ENCODE peak calls at places on chromosomes 7 and 10, in nine cellular contexts. One of them, this sample, is unnamed.
A peak's percentile ranks its signal among the peaks of the same experiment; 100 is the strongest.

GRCh38 chr10:113566888-113567287 is 14.0 kb downstream of the HABP2 start:
- DNase-seq in tibial nerve: no peak
- DNase-seq in A549: no peak
- DNase-seq in ascending aorta: no peak
- DNase-seq in AG04450: no peak
- DNase-seq in cardiac fibroblast: no peak
- DNase-seq in tibial artery: no peak
- DNase-seq in heart left ventricle: no peak
- DNase-seq in transverse colon: no peak
- DNase-seq in this sample: no peak

GRCh38 chr7:111390000-111390399 is 172.3 kb downstream of the IMMP2L start:
- DNase-seq in AG04450: no peak
- DNase-seq in ascending aorta: no peak
- DNase-seq in cardiac fibroblast: no peak
- DNase-seq in A549: no peak
- DNase-seq in tibial artery: no peak
- DNase-seq in heart left ventricle: no peak
- DNase-seq in tibial nerve: no peak
- DNase-seq in transverse colon: no peak
- DNase-seq in this sample: no peak

GRCh38 chr7:142441074-142441403 is 183.2 kb upstream of the PRSS58 start:
- DNase-seq in ascending aorta: no peak
- DNase-seq in AG04450: no peak
- DNase-seq in tibial artery: no peak
- DNase-seq in transverse colon: no peak
- DNase-seq in A549: no peak
- DNase-seq in heart left ventricle: no peak
- DNase-seq in tibial nerve: no peak
- DNase-seq in cardiac fibroblast: no peak
- DNase-seq in this sample: no peak

GRCh38 chr10:28928484-28928883 is 251.2 kb downstream of the BAMBI start:
- DNase-seq in tibial nerve: no peak
- DNase-seq in ascending aorta: no peak
- DNase-seq in cardiac fibroblast: no peak
- DNase-seq in AG04450: no peak
- DNase-seq in transverse colon: no peak
- DNase-seq in tibial artery: no peak
- DNase-seq in A549: peak; percentile 48
- DNase-seq in heart left ventricle: no peak
- DNase-seq in this sample: no peak

GRCh38 chr10:767211-767610 is 77.7 kb upstream of the DIP2C start:
- DNase-seq in tibial artery: no peak
- DNase-seq in A549: no peak
- DNase-seq in cardiac fibroblast: no peak
- DNase-seq in heart left ventricle: no peak
- DNase-seq in ascending aorta: no peak
- DNase-seq in transverse colon: no peak
- DNase-seq in tibial nerve: no peak
- DNase-seq in AG04450: no peak
- DNase-seq in this sample: no peak

GRCh38 chr10:84743483-84743882 is 415.1 kb downstream of the CCSER2 start:
- DNase-seq in ascending aorta: no peak
- DNase-seq in A549: peak; percentile 5
- DNase-seq in AG04450: no peak
- DNase-seq in cardiac fibroblast: peak; percentile 0
- DNase-seq in tibial artery: no peak
- DNase-seq in heart left ventricle: no peak
- DNase-seq in tibial nerve: no peak
- DNase-seq in transverse colon: no peak
- DNase-seq in this sample: peak; percentile 35

GRCh38 chr10:90890347-90890746 is 18.6 kb downstream of the RPP30 start:
- DNase-seq in tibial nerve: no peak
- DNase-seq in A549: no peak
- DNase-seq in ascending aorta: no peak
- DNase-seq in transverse colon: no peak
- DNase-seq in AG04450: no peak
- DNase-seq in cardiac fibroblast: no peak
- DNase-seq in tibial artery: no peak
- DNase-seq in heart left ventricle: no peak
- DNase-seq in this sample: no peak

GRCh38 chr7:147833549-147833948 is 757.0 kb upstream of the C7orf33 start:
- DNase-seq in cardiac fibroblast: no peak
- DNase-seq in transverse colon: no peak
- DNase-seq in tibial artery: no peak
- DNase-seq in A549: peak; percentile 2
- DNase-seq in ascending aorta: no peak
- DNase-seq in heart left ventricle: no peak
- DNase-seq in tibial nerve: no peak
- DNase-seq in AG04450: no peak
- DNase-seq in this sample: no peak

GRCh38 chr10:53298443-53298842 is 525.9 kb upstream of the MBL2 start:
- DNase-seq in ascending aorta: no peak
- DNase-seq in cardiac fibroblast: no peak
- DNase-seq in heart left ventricle: no peak
- DNase-seq in A549: no peak
- DNase-seq in transverse colon: no peak
- DNase-seq in tibial nerve: no peak
- DNase-seq in tibial artery: no peak
- DNase-seq in AG04450: no peak
- DNase-seq in this sample: no peak

GRCh38 chr7:11592699-11593098 is 239.3 kb downstream of the THSD7A start:
- DNase-seq in tibial artery: no peak
- DNase-seq in AG04450: no peak
- DNase-seq in cardiac fibroblast: no peak
- DNase-seq in transverse colon: no peak
- DNase-seq in ascending aorta: no peak
- DNase-seq in tibial nerve: no peak
- DNase-seq in A549: no peak
- DNase-seq in heart left ventricle: no peak
- DNase-seq in this sample: no peak

GRCh38 chr7:116801092-116801710 is 61.2 kb upstream of the CAPZA2 start:
- DNase-seq in cardiac fibroblast: no peak
- DNase-seq in tibial artery: no peak
- DNase-seq in heart left ventricle: no peak
- DNase-seq in ascending aorta: no peak
- DNase-seq in tibial nerve: no peak
- DNase-seq in A549: peak; percentile 69
- DNase-seq in transverse colon: no peak
- DNase-seq in AG04450: no peak
- DNase-seq in this sample: no peak

GRCh38 chr10:97651773-97652172 is 11.3 kb downstream of the PI4K2A start:
- DNase-seq in A549: peak; percentile 43
- DNase-seq in cardiac fibroblast: no peak
- DNase-seq in transverse colon: no peak
- DNase-seq in AG04450: no peak
- DNase-seq in heart left ventricle: no peak
- DNase-seq in tibial nerve: no peak
- DNase-seq in ascending aorta: no peak
- DNase-seq in tibial artery: no peak
- DNase-seq in this sample: no peak

GRCh38 chr10:46558411-46559185 is 2.1 kb upstream of the GPRIN2 start:
- DNase-seq in tibial nerve: no peak
- DNase-seq in cardiac fibroblast: no peak
- DNase-seq in heart left ventricle: peak; percentile 18
- DNase-seq in transverse colon: peak; percentile 23
- DNase-seq in AG04450: no peak
- DNase-seq in ascending aorta: peak; percentile 56
- DNase-seq in tibial artery: peak; percentile 18
- DNase-seq in A549: peak; percentile 84
- DNase-seq in this sample: no peak

GRCh38 chr10:106573106-106573505 is 591.4 kb downstream of the SORCS1 start:
- DNase-seq in transverse colon: no peak
- DNase-seq in A549: no peak
- DNase-seq in tibial artery: no peak
- DNase-seq in ascending aorta: no peak
- DNase-seq in tibial nerve: no peak
- DNase-seq in cardiac fibroblast: peak; percentile 75
- DNase-seq in heart left ventricle: no peak
- DNase-seq in AG04450: no peak
- DNase-seq in this sample: no peak

GRCh38 chr7:157250605-157251228 is 86.1 kb upstream of the DNAJB6 start:
- DNase-seq in ascending aorta: no peak
- DNase-seq in AG04450: no peak
- DNase-seq in transverse colon: peak; percentile 35
- DNase-seq in A549: peak; percentile 73
- DNase-seq in cardiac fibroblast: peak; percentile 68
- DNase-seq in tibial nerve: no peak
- DNase-seq in heart left ventricle: peak; percentile 39
- DNase-seq in tibial artery: no peak
- DNase-seq in this sample: peak; percentile 73

GRCh38 chr10:117542706-117543244 is at the start of gene EMX2:
- DNase-seq in tibial nerve: no peak
- DNase-seq in A549: no peak
- DNase-seq in heart left ventricle: no peak
- DNase-seq in transverse colon: no peak
- DNase-seq in ascending aorta: peak; percentile 15
- DNase-seq in cardiac fibroblast: no peak
- DNase-seq in tibial artery: no peak
- DNase-seq in AG04450: no peak
- DNase-seq in this sample: no peak
- H3K4me3 ChIP-seq in tibial nerve: peak within 1 kb of the TSS; percentile 19
- H3K4me3 ChIP-seq in A549: peak within 1 kb of the TSS; percentile 43
- H3K4me3 ChIP-seq in heart left ventricle: peak within 1 kb of the TSS; percentile 36
- H3K4me3 ChIP-seq in transverse colon: no peak within 1 kb of the TSS
- H3K4me3 ChIP-seq in ascending aorta: peak within 1 kb of the TSS; percentile 46
- H3K4me3 ChIP-seq in cardiac fibroblast: peak within 1 kb of the TSS; percentile 26
- H3K4me3 ChIP-seq in tibial artery: peak within 1 kb of the TSS; percentile 69
- H3K4me3 ChIP-seq in AG04450: no peak within 1 kb of the TSS
- H3K4me3 ChIP-seq in this sample: peak within 1 kb of the TSS; percentile 9

GRCh38 chr10:4543943-4544540 is 282.0 kb upstream of the AKR1E2 start:
- DNase-seq in AG04450: no peak
- DNase-seq in A549: no peak
- DNase-seq in tibial nerve: no peak
- DNase-seq in ascending aorta: no peak
- DNase-seq in heart left ventricle: no peak
- DNase-seq in tibial artery: no peak
- DNase-seq in transverse colon: no peak
- DNase-seq in cardiac fibroblast: no peak
- DNase-seq in this sample: no peak

GRCh38 chr10:4546500-4546899 is 279.5 kb upstream of the AKR1E2 start:
- DNase-seq in heart left ventricle: no peak
- DNase-seq in cardiac fibroblast: no peak
- DNase-seq in tibial nerve: no peak
- DNase-seq in tibial artery: no peak
- DNase-seq in ascending aorta: no peak
- DNase-seq in A549: no peak
- DNase-seq in transverse colon: no peak
- DNase-seq in AG04450: peak; percentile 33
- DNase-seq in this sample: no peak

GRCh38 chr10:4545077-4545476 is 280.9 kb upstream of the AKR1E2 start:
- DNase-seq in tibial nerve: no peak
- DNase-seq in AG04450: no peak
- DNase-seq in heart left ventricle: no peak
- DNase-seq in transverse colon: no peak
- DNase-seq in ascending aorta: no peak
- DNase-seq in tibial artery: no peak
- DNase-seq in cardiac fibroblast: no peak
- DNase-seq in A549: no peak
- DNase-seq in this sample: no peak

GRCh38 chr10:4546931-4547330 is 279.1 kb upstream of the AKR1E2 start:
- DNase-seq in transverse colon: no peak
- DNase-seq in ascending aorta: no peak
- DNase-seq in heart left ventricle: no peak
- DNase-seq in tibial nerve: no peak
- DNase-seq in A549: no peak
- DNase-seq in AG04450: no peak
- DNase-seq in cardiac fibroblast: no peak
- DNase-seq in tibial artery: no peak
- DNase-seq in this sample: no peak

DNA sequence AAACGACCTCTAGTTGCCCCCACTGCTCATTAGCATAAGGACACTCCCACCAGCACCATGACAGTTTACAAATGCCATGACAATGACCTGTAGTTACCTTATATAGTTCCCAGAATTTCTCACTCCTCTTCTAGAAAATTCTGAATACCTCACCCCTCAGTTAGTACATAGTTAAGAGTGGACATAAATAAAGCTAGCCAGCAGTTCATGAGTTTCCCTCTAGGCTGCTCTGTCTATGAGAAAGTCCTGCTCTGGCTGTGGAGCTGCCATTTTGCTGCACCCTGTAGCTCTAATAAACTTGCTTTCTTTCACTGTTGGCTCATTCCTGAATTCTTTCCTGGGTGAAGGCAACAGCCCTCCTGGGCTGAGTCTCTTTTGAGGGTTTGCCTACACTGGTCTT is 276.8 kb upstream of the AKR1E2 start:
- DNase-seq in tibial nerve: no peak
- DNase-seq in heart left ventricle: no peak
- DNase-seq in ascending aorta: no peak
- DNase-seq in transverse colon: no peak
- DNase-seq in cardiac fibroblast: no peak
- DNase-seq in AG04450: no peak
- DNase-seq in tibial artery: no peak
- DNase-seq in A549: no peak
- DNase-seq in this sample: no peak
- TF ChIP-seq CTCF in tibial nerve: no peak
- TF ChIP-seq CTCF in heart left ventricle: no peak
- TF ChIP-seq CTCF in ascending aorta: no peak
- TF ChIP-seq CTCF in transverse colon: no peak
- TF ChIP-seq CTCF in cardiac fibroblast: no peak
- TF ChIP-seq CTCF in AG04450: no peak
- TF ChIP-seq CTCF in tibial artery: no peak
- TF ChIP-seq CTCF in A549: no peak
- TF ChIP-seq CTCF in this sample: no peak

DNA sequence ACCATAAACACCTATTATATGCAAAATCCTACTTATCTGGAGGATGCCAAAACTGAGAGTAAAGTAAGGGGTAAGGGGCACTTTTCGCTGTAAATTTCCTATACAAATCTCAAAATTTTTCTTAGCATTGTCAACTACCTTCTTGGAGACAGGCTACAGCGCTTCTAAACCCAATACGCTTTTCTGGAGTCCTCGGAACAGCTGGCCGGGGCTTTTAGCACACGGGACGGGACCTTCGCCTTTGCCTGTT is 10.4 kb downstream of the TWIST1 start:
- DNase-seq in AG04450: no peak
- DNase-seq in ascending aorta: no peak
- DNase-seq in heart left ventricle: no peak
- DNase-seq in tibial nerve: no peak
- DNase-seq in A549: no peak
- DNase-seq in tibial artery: no peak
- DNase-seq in transverse colon: no peak
- DNase-seq in cardiac fibroblast: no peak
- DNase-seq in this sample: no peak
- H3K4me3 ChIP-seq in AG04450: peak overlapping the region; percentile 65
- H3K4me3 ChIP-seq in ascending aorta: peak overlapping the region; percentile 74
- H3K4me3 ChIP-seq in heart left ventricle: peak overlapping the region; percentile 48
- H3K4me3 ChIP-seq in tibial nerve: peak overlapping the region; percentile 28
- H3K4me3 ChIP-seq in A549: no peak overlapping the region
- H3K4me3 ChIP-seq in tibial artery: peak overlapping the region; percentile 50
- H3K4me3 ChIP-seq in transverse colon: no peak overlapping the region
- H3K4me3 ChIP-seq in cardiac fibroblast: peak overlapping the region; percentile 55
- H3K4me3 ChIP-seq in this sample: peak overlapping the region; percentile 29

DNA sequence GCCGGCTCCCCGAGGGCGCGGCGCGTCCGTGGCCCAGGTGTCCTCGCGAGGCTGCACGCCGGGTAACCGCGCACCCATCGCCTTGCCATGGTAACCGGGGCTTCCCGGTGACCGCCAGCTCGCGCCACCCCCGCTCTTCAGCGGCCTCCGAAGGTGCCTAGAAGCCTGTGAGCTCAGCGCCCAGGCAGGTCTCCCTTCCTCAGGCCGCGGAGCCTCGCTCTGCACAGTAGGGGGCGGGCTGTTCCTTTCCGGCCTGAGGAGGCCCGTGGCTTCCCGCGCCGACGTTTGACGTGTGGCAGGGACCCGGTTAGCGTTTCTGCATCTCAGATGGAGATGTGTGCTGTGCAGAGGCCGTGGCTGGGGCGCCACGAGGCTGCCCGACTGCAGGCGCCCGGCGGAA is 117.1 kb downstream of the DYNC2I1 start:
- DNase-seq in tibial nerve: no peak
- DNase-seq in heart left ventricle: no peak
- DNase-seq in cardiac fibroblast: peak; percentile 41
- DNase-seq in transverse colon: peak; percentile 29
- DNase-seq in A549: peak; percentile 33
- DNase-seq in ascending aorta: no peak
- DNase-seq in tibial artery: no peak
- DNase-seq in AG04450: no peak
- DNase-seq in this sample: peak; percentile 51
- TF ChIP-seq CTCF in tibial nerve: peak; percentile 25
- TF ChIP-seq CTCF in heart left ventricle: no peak
- TF ChIP-seq CTCF in cardiac fibroblast: no peak
- TF ChIP-seq CTCF in transverse colon: peak; percentile 29
- TF ChIP-seq CTCF in A549: no peak
- TF ChIP-seq CTCF in ascending aorta: peak; percentile 65
- TF ChIP-seq CTCF in tibial artery: peak; percentile 38
- TF ChIP-seq CTCF in AG04450: no peak
- TF ChIP-seq CTCF in this sample: peak; percentile 23

This sample was measured in cardiac muscle cell.